ENCODE peak calls at places on chromosomes 6 and 20, in ten cellular contexts. P is neural crest cell; R is occipital lobe; B is activated naive CD4-positive, alpha-beta T cell; K is epithelial cell of esophagus; V is brain microvascular endothelial cell; Q is OCI-LY7; O is upper lobe of left lung; T is omental fat pad; H is right cardiac atrium. E is an unnamed sample.

GRCh38 chr6:30100585-30101422 is 12.1 kb downstream of the TRIM31 start:
- DNase-seq in B (peak), Q (no peak), V (no peak), O (peak), R (no peak), T (no peak), K (peak), H (peak), P (no peak), E (no peak)

GRCh38 chr6:51432481-51432880 is 613.8 kb downstream of the TFAP2B start:
- DNase-seq in V (no peak), O (no peak), P (no peak), Q (no peak), R (no peak), K (peak), B (no peak), T (no peak), H (no peak), E (no peak)

GRCh38 chr6:2896741-2897140 is 6.4 kb downstream of the SERPINB9 start:
- DNase-seq in K (no peak), R (no peak), Q (no peak), P (no peak), H (no peak), V (no peak), B (no peak), O (no peak), T (no peak), E (no peak)

GRCh38 chr20:38706482-38706881 is 17.8 kb upstream of the SLC32A1 start:
- DNase-seq in K (no peak), Q (no peak), V (no peak), T (no peak), P (no peak), B (no peak), H (no peak), R (no peak), O (no peak), E (no peak)

GRCh38 chr6:137602311-137602710 is 108.1 kb upstream of the OLIG3 start:
- DNase-seq in V (no peak), K (no peak), B (no peak), T (no peak), Q (no peak), R (no peak), O (no peak), H (no peak), P (no peak), E (no peak)

GRCh38 chr6:161369339-161369738 is 95.5 kb upstream of the AGPAT4 start:
- DNase-seq in B (no peak), R (no peak), K (peak), O (peak), V (peak), P (no peak), H (no peak), Q (no peak), T (peak), E (no peak)

GRCh38 chr6:137268911-137269310 is 49.7 kb upstream of the IFNGR1 start:
- DNase-seq in B (no peak), V (no peak), Q (no peak), K (no peak), H (no peak), O (no peak), R (no peak), P (no peak), T (no peak), E (no peak)

GRCh38 chr6:3259491-3259958 is 778 bp downstream of the PSMG4 start:
- DNase-seq in R (peak), P (no peak), K (peak), T (no peak), V (peak), B (no peak), Q (peak), O (peak), H (peak), E (peak)

GRCh38 chr6:166938150-166938549 is 18.2 kb downstream of the RNASET2 start:
- DNase-seq in K (no peak), V (no peak), Q (no peak), P (no peak), O (no peak), T (no peak), R (no peak), B (no peak), H (no peak), E (no peak)

GRCh38 chr6:26122402-26122792 is 35.2 kb downstream of the HFE start:
- DNase-seq in Q (no peak), B (no peak), O (no peak), R (no peak), P (no peak), K (peak), T (no peak), H (no peak), V (peak), E (no peak)

GRCh38 chr6:89817481-89817880 is 2.1 kb downstream of the MDN1 start:
- DNase-seq in O (no peak), K (no peak), H (no peak), P (no peak), Q (no peak), R (no peak), V (no peak), B (no peak), T (no peak), E (peak)

GRCh38 chr20:52279667-52280180 is 88.1 kb upstream of the ZFP64 start:
- DNase-seq in O (no peak), B (no peak), K (no peak), P (no peak), T (no peak), V (no peak), H (no peak), R (no peak), Q (no peak), E (peak)

GRCh38 chr6:144595266-144595665 is 310.1 kb downstream of the UTRN start:
- DNase-seq in H (no peak), Q (no peak), P (no peak), T (no peak), V (no peak), R (no peak), K (no peak), B (no peak), O (no peak), E (no peak)

GRCh38 chr20:60049601-60050000 is 91.4 kb downstream of the CDH26 start:
- DNase-seq in B (no peak), P (no peak), V (no peak), K (peak), H (no peak), O (no peak), T (no peak), Q (no peak), R (no peak), E (no peak)